ENCODE peak calls at places on chromosomes 5 and 9, in eight cellular contexts. D is IMR-90, L is foreskin fibroblast, I is H1, M is mammary epithelial cell, A is lower lobe of right lung, G is lung, F is esophagus squamous epithelium. E is an unnamed sample.

GRCh38 chr9:83935276-83935890 is 14.2 kb upstream of the KIF27 start:
- DNase-seq in D (peak; percentile 82), L (peak; percentile 65), I (no peak), M (peak; percentile 63), A (no peak), G (no peak), F (no peak), E (peak; percentile 88)

GRCh38 chr9:77793909-77794308 is 145.8 kb upstream of the GNA14 start:
- DNase-seq in D (peak; percentile 7), L (peak; percentile 50), I (no peak), M (peak; percentile 62), A (no peak), G (no peak), F (no peak), E (no peak)

GRCh38 chr5:22560115-22560514 is 293.0 kb downstream of the CDH12 start:
- DNase-seq in D (peak; percentile 97), L (peak; percentile 3), I (no peak), M (peak; percentile 93), A (no peak), G (no peak), F (no peak), E (no peak)

GRCh38 chr5:113381791-113382190 is 53.0 kb downstream of the TSSK1B start:
- DNase-seq in D (no peak), L (no peak), I (no peak), M (no peak), A (no peak), G (no peak), F (no peak), E (no peak)

GRCh38 chr5:151758430-151759241 is at the start of gene ATOX1:
- DNase-seq in D (peak; percentile 87), L (peak; percentile 90), I (no peak), M (peak; percentile 87), A (peak; percentile 94), G (peak; percentile 89), F (peak; percentile 57), E (peak; percentile 58)

GRCh38 chr9:85163415-85163814 is 493.9 kb downstream of the NTRK2 start:
- DNase-seq in D (no peak), L (no peak), I (no peak), M (no peak), A (no peak), G (no peak), F (no peak), E (no peak)

GRCh38 chr9:96031366-96031824 is 155.9 kb downstream of the ERCC6L2 start:
- DNase-seq in D (no peak), L (no peak), I (no peak), M (no peak), A (no peak), G (peak; percentile 60), F (no peak), E (no peak)

GRCh38 chr5:137218471-137218870 is 280.7 kb downstream of the SPOCK1 start:
- DNase-seq in D (peak; percentile 52), L (peak; percentile 37), I (no peak), M (peak; percentile 62), A (no peak), G (no peak), F (no peak), E (peak; percentile 62)

GRCh38 chr5:90558344-90559192 is at the start of gene ADGRV1:
- DNase-seq in D (peak; percentile 1), L (peak; percentile 61), I (peak; percentile 97), M (peak; percentile 93), A (peak; percentile 92), G (peak; percentile 89), F (no peak), E (peak; percentile 92)

GRCh38 chr5:133238426-133239205 is 186.8 kb downstream of the HSPA4 start:
- DNase-seq in D (no peak), L (no peak), I (no peak), M (no peak), A (no peak), G (no peak), F (no peak), E (no peak)

GRCh38 chr9:122180633-122181032 is 20.9 kb downstream of the MORN5 start:
- DNase-seq in D (peak; percentile 88), L (peak; percentile 72), I (no peak), M (peak; percentile 76), A (no peak), G (no peak), F (no peak), E (peak; percentile 81)

GRCh38 chr9:96875460-96876142 is 21.3 kb upstream of the ZNF782 start:
- DNase-seq in D (peak; percentile 68), L (peak; percentile 55), I (peak; percentile 91), M (peak; percentile 74), A (peak; percentile 69), G (peak; percentile 63), F (no peak), E (peak; percentile 67)

GRCh38 chr5:125595095-125595494 is 828.1 kb upstream of the GRAMD2B start:
- DNase-seq in D (peak; percentile 82), L (peak; percentile 74), I (no peak), M (no peak), A (no peak), G (peak; percentile 45), F (no peak), E (no peak)

GRCh38 chr5:124748687-124749594 is 2.5 kb upstream of the ZNF608 start:
- DNase-seq in D (peak; percentile 91), L (peak; percentile 82), I (no peak), M (peak; percentile 94), A (peak; percentile 68), G (peak; percentile 82), F (peak; percentile 31), E (peak; percentile 92)

GRCh38 chr5:151720195-151720594 is 33.5 kb upstream of the SPARC start:
- DNase-seq in D (no peak), L (no peak), I (no peak), M (no peak), A (no peak), G (no peak), F (no peak), E (no peak)

GRCh38 chr5:17190799-17191391 is 26.5 kb upstream of the BASP1 start:
- DNase-seq in D (peak; percentile 81), L (no peak), I (no peak), M (no peak), A (no peak), G (no peak), F (no peak), E (peak; percentile 85)

GRCh38 chr9:86275962-86276361 is 6.4 kb downstream of the ISCA1 start:
- DNase-seq in D (no peak), L (no peak), I (no peak), M (no peak), A (no peak), G (no peak), F (no peak), E (no peak)

GRCh38 chr9:16138961-16139441 is 586.2 kb downstream of the CCDC171 start:
- DNase-seq in D (peak; percentile 88), L (peak; percentile 83), I (no peak), M (no peak), A (no peak), G (no peak), F (no peak), E (no peak)

GRCh38 chr9:34253460-34253837 is 74.6 kb downstream of the UBAP1 start:
- DNase-seq in D (peak; percentile 70), L (peak; percentile 60), I (no peak), M (peak; percentile 58), A (no peak), G (no peak), F (no peak), E (no peak)
- TF ChIP-seq CTCF in D (peak; percentile 59), L (peak; percentile 26), I (no peak), M (peak; percentile 57), A (no peak), G (no peak), F (no peak), E (peak; percentile 53)

DNA sequence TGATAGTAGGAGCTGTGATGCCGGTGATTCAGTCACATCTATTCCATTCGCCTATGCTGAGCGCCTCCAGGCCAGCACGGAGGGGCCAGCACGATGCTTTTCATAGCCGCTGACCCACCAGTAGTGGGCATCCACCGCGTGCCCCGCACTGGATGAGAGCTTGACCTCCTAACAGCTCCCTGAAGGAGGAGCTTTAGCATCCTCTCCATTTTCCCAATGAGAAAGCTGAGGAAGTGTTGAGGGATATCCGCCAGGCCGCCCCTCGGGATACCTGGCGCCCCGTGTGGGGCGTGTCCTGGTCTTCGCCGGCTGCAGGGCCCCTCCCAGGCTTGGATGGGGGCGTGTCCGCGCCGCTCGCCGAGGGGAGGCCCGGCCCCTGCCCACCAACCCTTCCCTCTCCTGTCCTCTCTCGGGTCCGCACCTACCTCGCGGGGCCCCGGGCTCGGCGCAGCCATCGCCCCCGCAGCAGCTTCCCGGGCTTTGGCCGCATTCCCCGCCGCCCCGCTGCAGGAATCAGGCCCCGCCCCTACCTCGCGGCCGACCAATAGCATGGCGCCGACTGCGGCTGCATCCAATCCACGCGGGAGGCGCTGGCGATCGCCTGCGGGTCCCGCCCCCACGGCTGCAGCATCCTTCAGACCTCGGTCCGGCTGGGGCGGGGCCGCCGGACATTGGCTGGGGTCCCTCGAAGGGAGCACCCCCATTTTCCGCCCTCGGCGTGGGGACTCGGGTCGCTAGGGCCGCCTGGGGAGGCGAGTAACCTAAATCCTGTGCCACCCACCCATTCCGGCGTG is at the start of gene PIP5KL1:
- DNase-seq in D (peak; percentile 82), L (peak; percentile 89), I (peak; percentile 67), M (peak; percentile 71), A (peak; percentile 90), G (peak; percentile 87), F (no peak), E (no peak)
- H3K4me3 ChIP-seq in D (peak within 1 kb of the TSS; percentile 60), L (peak within 1 kb of the TSS; percentile 65), I (peak within 1 kb of the TSS; percentile 26), M (peak within 1 kb of the TSS; percentile 59), A (peak within 1 kb of the TSS; percentile 69), G (peak within 1 kb of the TSS; percentile 3), F (peak within 1 kb of the TSS; percentile 70), E (peak within 1 kb of the TSS; percentile 56)

GRCh38 chr9:2230362-2230761 is 215.2 kb downstream of the SMARCA2 start:
- DNase-seq in D (no peak), L (no peak), I (no peak), M (peak; percentile 18), A (no peak), G (no peak), F (no peak), E (no peak)
- TF ChIP-seq CTCF in D (no peak), L (no peak), I (no peak), M (peak; percentile 42), A (no peak), G (no peak), F (no peak), E (peak; percentile 11)

GRCh38 chr9:114689813-114690212 is 7.8 kb upstream of the TEX48 start:
- DNase-seq in D (no peak), L (no peak), I (no peak), M (no peak), A (no peak), G (no peak), F (no peak), E (no peak)
- H3K4me3 ChIP-seq in D (no peak overlapping the region), L (no peak overlapping the region), I (no peak overlapping the region), M (no peak overlapping the region), A (no peak overlapping the region), G (no peak overlapping the region), F (no peak overlapping the region), E (no peak overlapping the region)

DNA sequence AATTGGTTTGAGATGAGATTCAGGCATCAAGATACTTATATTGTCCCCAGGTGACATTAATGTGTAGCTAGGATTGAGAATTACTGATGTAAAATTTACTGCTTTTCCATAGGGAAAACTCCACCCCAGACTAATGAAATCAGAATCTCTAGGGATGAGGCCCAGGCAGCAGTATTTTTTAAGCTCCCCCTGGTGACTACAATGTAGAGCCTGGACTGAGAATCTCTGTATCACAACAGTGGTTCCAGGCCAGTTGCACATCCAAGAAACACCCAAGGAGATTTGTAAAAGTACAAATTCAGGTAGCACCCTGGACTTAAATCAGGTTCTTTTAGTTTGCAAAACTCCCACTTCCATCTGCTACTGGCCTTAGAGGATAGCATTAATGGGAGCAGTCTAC is 185.7 kb downstream of the MARCHF11 start:
- DNase-seq in D (peak; percentile 30), L (no peak), I (no peak), M (no peak), A (no peak), G (no peak), F (no peak), E (no peak)
- TF ChIP-seq CTCF in D (peak; percentile 50), L (peak; percentile 53), I (peak; percentile 28), M (no peak), A (no peak), G (no peak), F (no peak), E (peak; percentile 53)

E was measured in retinal pigment epithelial cell.